ENCODE peak calls at places on chromosomes 5 and 9, in seven cellular contexts. M is adrenal gland, Z is astrocyte, I is right atrium auricular region, X is lower lobe of right lung, E is heart left ventricle, J is GM23338. W is an unnamed sample.

GRCh38 chr9:79189511-79189924 is 382.2 kb upstream of the TLE4 start:
- DNase-seq in M (no peak), Z (peak; percentile 99), I (no peak), X (no peak), E (no peak), J (no peak), W (peak; percentile 45)

GRCh38 chr5:137633896-137634295 is 102.0 kb downstream of the KLHL3 start:
- DNase-seq in M (no peak), Z (no peak), I (no peak), X (no peak), E (no peak), J (no peak), W (no peak)

GRCh38 chr5:140301136-140301535 is 1.8 kb downstream of the PFDN1 start:
- DNase-seq in M (no peak), Z (no peak), I (no peak), X (no peak), E (no peak), J (no peak), W (no peak)

GRCh38 chr5:135310328-135310989 is 88.6 kb downstream of the MACROH2A1 start:
- DNase-seq in M (no peak), Z (peak; percentile 72), I (no peak), X (no peak), E (no peak), J (no peak), W (peak; percentile 20)

GRCh38 chr9:78663367-78663766 is 366.4 kb downstream of the PSAT1 start:
- DNase-seq in M (no peak), Z (no peak), I (no peak), X (no peak), E (no peak), J (no peak), W (no peak)

GRCh38 chr9:134738869-134739659 is 97.5 kb downstream of the COL5A1 start:
- DNase-seq in M (peak; percentile 84), Z (no peak), I (peak; percentile 79), X (peak; percentile 70), E (peak; percentile 81), J (peak; percentile 85), W (no peak)

GRCh38 chr9:38018230-38018963 is 50.6 kb downstream of the SHB start:
- DNase-seq in M (no peak), Z (no peak), I (no peak), X (no peak), E (no peak), J (no peak), W (no peak)

GRCh38 chr9:91676042-91676441 is 252.4 kb upstream of the NFIL3 start:
- DNase-seq in M (no peak), Z (peak; percentile 18), I (peak; percentile 18), X (no peak), E (no peak), J (no peak), W (no peak)

GRCh38 chr5:148790545-148791333 is 35.7 kb upstream of the ADRB2 start:
- DNase-seq in M (no peak), Z (no peak), I (no peak), X (no peak), E (no peak), J (no peak), W (peak; percentile 98)

GRCh38 chr5:56010431-56010830 is 15.7 kb upstream of the IL6ST start:
- DNase-seq in M (no peak), Z (no peak), I (no peak), X (no peak), E (no peak), J (no peak), W (no peak)

GRCh38 chr5:107769531-107769930 is 98.8 kb upstream of the EFNA5 start:
- DNase-seq in M (no peak), Z (no peak), I (no peak), X (no peak), E (no peak), J (no peak), W (no peak)

GRCh38 chr9:91896513-91897121 is 53.4 kb downstream of the ROR2 start:
- DNase-seq in M (peak; percentile 91), Z (peak; percentile 76), I (no peak), X (no peak), E (no peak), J (no peak), W (peak; percentile 30)

GRCh38 chr9:88535932-88536324 is 950 bp downstream of the NXNL2 start:
- DNase-seq in M (peak; percentile 59), Z (peak; percentile 26), I (peak; percentile 71), X (no peak), E (no peak), J (peak; percentile 48), W (no peak)

GRCh38 chr9:86022687-86023266 is 76.6 kb downstream of the GOLM1 start:
- DNase-seq in M (no peak), Z (peak; percentile 4), I (no peak), X (no peak), E (no peak), J (no peak), W (no peak)

GRCh38 chr9:97109194-97109811 is 70.4 kb upstream of the CTSV start:
- DNase-seq in M (peak; percentile 71), Z (peak; percentile 6), I (no peak), X (no peak), E (peak; percentile 25), J (peak; percentile 91), W (peak; percentile 60)

GRCh38 chr5:147431586-147431985 is 78.3 kb downstream of the DPYSL3 start:
- DNase-seq in M (no peak), Z (no peak), I (no peak), X (no peak), E (no peak), J (no peak), W (no peak)

GRCh38 chr5:78633710-78634109 is 14.9 kb downstream of the LHFPL2 start:
- DNase-seq in M (no peak), Z (peak; percentile 76), I (no peak), X (no peak), E (no peak), J (no peak), W (no peak)

GRCh38 chr5:91787718-91788117 is 404.6 kb upstream of the ARRDC3 start:
- DNase-seq in M (no peak), Z (peak; percentile 62), I (no peak), X (no peak), E (no peak), J (no peak), W (peak; percentile 54)

GRCh38 chr9:134340475-134341186 is 14.4 kb downstream of the RXRA start:
- DNase-seq in M (peak; percentile 79), Z (no peak), I (no peak), X (peak; percentile 74), E (peak; percentile 77), J (no peak), W (no peak)

GRCh38 chr5:74514888-74515551 is 125.5 kb downstream of the ENC1 start:
- DNase-seq in M (no peak), Z (no peak), I (no peak), X (no peak), E (no peak), J (no peak), W (no peak)

GRCh38 chr9:69131682-69132081 is 42.4 kb upstream of the TJP2 start:
- DNase-seq in M (no peak), Z (peak; percentile 98), I (no peak), X (no peak), E (no peak), J (no peak), W (peak; percentile 96)

GRCh38 chr5:172173771-172174170 is 14.3 kb downstream of the STK10 start:
- DNase-seq in M (no peak), Z (peak; percentile 91), I (no peak), X (peak; percentile 64), E (peak; percentile 34), J (no peak), W (peak; percentile 82)
- H3K27ac ChIP-seq in M (no peak overlapping the region), Z (peak overlapping the region; percentile 64), I (peak overlapping the region; percentile 21), X (peak overlapping the region; percentile 73), E (peak overlapping the region; percentile 50), J (no peak overlapping the region), W (no peak overlapping the region)

GRCh38 chr9:128232811-128233428 is 29.7 kb downstream of the DNM1 start:
- DNase-seq in M (no peak), Z (no peak), I (no peak), X (no peak), E (no peak), J (no peak), W (no peak)
- TF ChIP-seq CTCF in M (no peak), Z (no peak), I (no peak), X (no peak), E (no peak), J (no peak), W (no peak)

GRCh38 chr9:90665072-90665471 is 22.4 kb upstream of the DIRAS2 start:
- DNase-seq in M (no peak), Z (no peak), I (no peak), X (no peak), E (no peak), J (peak; percentile 58), W (no peak)
- H3K4me1 ChIP-seq in M (no peaks in the 10 kb centered on the region), Z (no peaks in the 10 kb centered on the region), I (no peaks in the 10 kb centered on the region), X (no peaks in the 10 kb centered on the region), E (no peaks in the 10 kb centered on the region), J (no peaks in the 10 kb centered on the region), W (no peaks in the 10 kb centered on the region)

GRCh38 chr9:114078781-114079156 is 669 bp upstream of the AMBP start:
- DNase-seq in M (no peak), Z (no peak), I (no peak), X (no peak), E (no peak), J (no peak), W (no peak)

GRCh38 chr9:114082017-114082735 is 4.1 kb upstream of the AMBP start:
- DNase-seq in M (peak; percentile 96), Z (peak; percentile 60), I (peak; percentile 95), X (peak; percentile 84), E (peak; percentile 87), J (peak; percentile 96), W (peak; percentile 41)

GRCh38 chr9:114081441-114082016 is 3.4 kb upstream of the AMBP start:
- DNase-seq in M (no peak), Z (no peak), I (no peak), X (no peak), E (no peak), J (no peak), W (no peak)

GRCh38 chr9:114080195-114080772 is 2.2 kb upstream of the AMBP start:
- DNase-seq in M (no peak), Z (no peak), I (no peak), X (no peak), E (no peak), J (no peak), W (no peak)

DNA sequence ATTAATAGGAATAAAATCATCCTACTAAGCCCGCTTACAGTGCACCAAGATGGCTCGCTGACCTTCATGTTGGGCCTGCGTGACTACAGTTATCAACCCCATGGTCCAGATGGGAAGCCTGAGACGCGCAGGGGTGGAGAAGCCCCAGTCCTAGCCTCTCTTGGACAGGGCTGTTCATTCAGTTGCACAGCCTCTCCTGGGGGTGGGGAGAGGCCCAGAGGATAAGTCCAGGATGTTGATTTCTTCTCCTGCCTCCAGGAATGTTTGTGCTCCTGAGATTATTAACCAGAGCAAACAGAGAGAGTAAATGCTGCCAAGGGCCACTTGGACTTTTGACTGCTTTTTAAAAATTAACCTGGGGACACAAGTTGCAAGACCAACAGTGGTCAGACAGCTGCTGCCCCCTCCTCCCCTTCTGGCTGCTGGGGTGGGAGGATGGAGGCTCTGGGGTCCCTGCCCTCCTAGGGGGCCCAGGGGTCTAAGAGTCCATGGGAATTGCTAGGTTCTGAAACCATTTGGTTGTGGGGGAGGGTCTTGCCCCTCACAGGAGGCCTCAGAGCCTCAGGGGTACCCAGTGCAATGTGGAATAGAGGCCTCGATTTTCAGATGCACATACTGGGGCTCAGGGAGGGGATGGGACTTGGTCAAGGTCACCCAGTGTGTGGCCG is 2.8 kb upstream of the AMBP start:
- DNase-seq in M (no peak), Z (no peak), I (no peak), X (no peak), E (no peak), J (no peak), W (no peak)
- H3K27ac ChIP-seq in M (no peak overlapping the region), Z (no peak overlapping the region), I (no peak overlapping the region), X (peak overlapping the region; percentile 18), E (no peak overlapping the region), J (no peak overlapping the region), W (no peak overlapping the region)

GRCh38 chr5:96370981-96371380 is 62.1 kb downstream of the PCSK1 start:
- DNase-seq in M (no peak), Z (no peak), I (no peak), X (no peak), E (no peak), J (no peak), W (no peak)
- TF ChIP-seq CTCF in M (no peak), Z (no peak), I (no peak), X (no peak), E (no peak), J (no peak), W (no peak)